ENCODE peak calls at places on chromosome 2, in five cellular contexts. F is dorsolateral prefrontal cortex, E is bronchial epithelial cell, D is tibial artery, Y is SK-N-SH. H is an unnamed sample.
A peak's percentile ranks its signal among the peaks of the same experiment; 100 is the strongest.

GRCh38 chr2:55010915-55011314 is 39.3 kb downstream of the RTN4 start:
- DNase-seq in F (no peak), E (peak; percentile 63), D (peak; percentile 69), Y (no peak), H (no peak)

GRCh38 chr2:209593930-209594329 is 170.1 kb downstream of the MAP2 start:
- DNase-seq in F (no peak), E (no peak), D (no peak), Y (no peak), H (no peak)

GRCh38 chr2:776517-776916 is 99.3 kb upstream of the TMEM18 start:
- DNase-seq in F (no peak), E (no peak), D (no peak), Y (no peak), H (no peak)

GRCh38 chr2:10405441-10405840 is 42.7 kb downstream of the ODC1 start:
- DNase-seq in F (no peak), E (peak; percentile 99), D (peak; percentile 97), Y (peak; percentile 84), H (no peak)

GRCh38 chr2:187684181-187684580 is 129.9 kb upstream of the TFPI start:
- DNase-seq in F (no peak), E (no peak), D (no peak), Y (no peak), H (no peak)

GRCh38 chr2:219106251-219106650 is 45.5 kb upstream of the IHH start:
- DNase-seq in F (no peak), E (no peak), D (no peak), Y (no peak), H (no peak)

GRCh38 chr2:237196866-237197618 is 111.4 kb downstream of the COPS8 start:
- DNase-seq in F (no peak), E (peak; percentile 67), D (no peak), Y (no peak), H (no peak)

GRCh38 chr2:55010149-55010591 is 40.1 kb downstream of the RTN4 start:
- DNase-seq in F (no peak), E (peak; percentile 81), D (peak; percentile 72), Y (no peak), H (no peak)

GRCh38 chr2:4533806-4534205 is 830.4 kb downstream of the DCDC2C start:
- DNase-seq in F (no peak), E (no peak), D (no peak), Y (no peak), H (no peak)

GRCh38 chr2:69166812-69167468 is 154.0 kb downstream of the ANTXR1 start:
- DNase-seq in F (no peak), E (no peak), D (no peak), Y (no peak), H (no peak)

GRCh38 chr2:43178602-43179542 is 47.5 kb downstream of the ZFP36L2 start:
- DNase-seq in F (no peak), E (peak; percentile 80), D (peak; percentile 93), Y (peak; percentile 59), H (peak; percentile 96)

GRCh38 chr2:143802871-143803650 is 673.8 kb downstream of the ARHGAP15 start:
- DNase-seq in F (no peak), E (no peak), D (no peak), Y (no peak), H (no peak)

GRCh38 chr2:237262838-237263771 is 150.9 kb downstream of the COL6A3 start:
- DNase-seq in F (no peak), E (peak; percentile 91), D (no peak), Y (no peak), H (no peak)

GRCh38 chr2:190561091-190561490 is 26.6 kb upstream of the NEMP2 start:
- DNase-seq in F (no peak), E (no peak), D (no peak), Y (no peak), H (no peak)

GRCh38 chr2:58427572-58428285 is 186.6 kb upstream of the FANCL start:
- DNase-seq in F (peak; percentile 70), E (no peak), D (no peak), Y (peak; percentile 51), H (peak; percentile 79)

GRCh38 chr2:33177627-33178026 is 230.9 kb downstream of the LTBP1 start:
- DNase-seq in F (no peak), E (no peak), D (no peak), Y (no peak), H (no peak)

GRCh38 chr2:95267458-95268207 is 6.6 kb upstream of the PROM2 start:
- DNase-seq in F (no peak), E (no peak), D (peak; percentile 35), Y (no peak), H (no peak)

GRCh38 chr2:84152471-84152870 is 306.6 kb downstream of the SUCLG1 start:
- DNase-seq in F (no peak), E (peak; percentile 44), D (no peak), Y (no peak), H (no peak)

GRCh38 chr2:71452565-71452964 is 796 bp upstream of the DYSF start:
- DNase-seq in F (no peak), E (peak; percentile 91), D (no peak), Y (no peak), H (peak; percentile 79)

GRCh38 chr2:182496596-182496995 is 69.8 kb upstream of the PDE1A start:
- DNase-seq in F (no peak), E (no peak), D (no peak), Y (no peak), H (no peak)

GRCh38 chr2:13605266-13605665 is 888.5 kb downstream of the TRIB2 start:
- DNase-seq in F (no peak), E (no peak), D (no peak), Y (no peak), H (no peak)

GRCh38 chr2:214987261-214987660 is 151.2 kb downstream of the ABCA12 start:
- DNase-seq in F (no peak), E (no peak), D (no peak), Y (no peak), H (no peak)

GRCh38 chr2:226030369-226031077 is 631.0 kb downstream of the NYAP2 start:
- DNase-seq in F (no peak), E (no peak), D (no peak), Y (peak; percentile 20), H (peak; percentile 52)
- H3K4me3 ChIP-seq in F (peak overlapping the region; percentile 72), E (peak overlapping the region; percentile 45), D (peak overlapping the region; percentile 48), Y (peak overlapping the region; percentile 72), H (peak overlapping the region; percentile 84)

GRCh38 chr2:119365436-119365835 is 1.2 kb downstream of the C2orf76 start:
- DNase-seq in F (no peak), E (no peak), D (no peak), Y (no peak), H (no peak)
- H3K27me3 ChIP-seq in F (no peaks in the 10 kb centered on the region), E (no peaks in the 10 kb centered on the region), D (no peaks in the 10 kb centered on the region), Y (no peaks in the 10 kb centered on the region), H (no peaks in the 10 kb centered on the region)

DNA sequence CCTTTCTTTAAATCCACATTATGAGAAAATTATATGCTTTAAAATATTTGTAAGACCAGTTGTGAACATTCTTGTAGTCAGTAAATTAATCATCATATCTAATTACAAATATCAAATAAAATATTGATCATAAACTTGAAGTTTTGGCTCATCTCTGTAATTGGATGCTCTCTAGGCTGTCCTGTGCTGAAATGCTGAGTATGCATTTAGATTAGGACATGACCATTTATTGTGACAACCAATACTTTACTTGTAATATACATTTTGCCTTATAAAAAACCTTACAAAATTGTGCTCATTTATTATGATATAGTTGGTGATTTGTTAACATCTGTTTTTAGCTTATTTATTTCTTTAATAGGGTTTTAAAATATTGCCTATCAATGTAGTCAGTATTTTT is 116.1 kb upstream of the DOCK10 start:
- DNase-seq in F (no peak), E (no peak), D (no peak), Y (no peak), H (no peak)
- H3K4me3 ChIP-seq in F (no peak overlapping the region), E (no peak overlapping the region), D (no peak overlapping the region), Y (no peak overlapping the region), H (no peak overlapping the region)

GRCh38 chr2:184419744-184420143 is 178.6 kb upstream of the ZNF804A start:
- DNase-seq in F (no peak), E (no peak), D (no peak), Y (no peak), H (no peak)
- H3K27me3 ChIP-seq in F (no peaks in the 10 kb centered on the region), E (no peaks in the 10 kb centered on the region), D (no peaks in the 10 kb centered on the region), Y (no peaks in the 10 kb centered on the region), H (no peaks in the 10 kb centered on the region)

GRCh38 chr2:74373189-74373588 is 6.9 kb downstream of the DCTN1 start:
- DNase-seq in F (no peak), E (no peak), D (no peak), Y (no peak), H (peak; percentile 64)

GRCh38 chr2:74375838-74376237 is 4.3 kb downstream of the DCTN1 start:
- DNase-seq in F (no peak), E (no peak), D (no peak), Y (no peak), H (no peak)

GRCh38 chr2:74372674-74373073 is 7.4 kb downstream of the DCTN1 start:
- DNase-seq in F (no peak), E (peak; percentile 50), D (no peak), Y (no peak), H (no peak)

GRCh38 chr2:74373985-74374384 is 6.1 kb downstream of the DCTN1 start:
- DNase-seq in F (no peak), E (no peak), D (no peak), Y (peak; percentile 55), H (peak; percentile 64)

GRCh38 chr2:74374509-74375205 is 5.5 kb downstream of the DCTN1 start:
- DNase-seq in F (peak; percentile 87), E (peak; percentile 79), D (peak; percentile 89), Y (peak; percentile 99), H (peak; percentile 94)
- H3K4me3 ChIP-seq in F (peak overlapping the region; percentile 77), E (no peak overlapping the region), D (peak overlapping the region; percentile 22), Y (peak overlapping the region; percentile 28), H (peak overlapping the region; percentile 77)

DNA sequence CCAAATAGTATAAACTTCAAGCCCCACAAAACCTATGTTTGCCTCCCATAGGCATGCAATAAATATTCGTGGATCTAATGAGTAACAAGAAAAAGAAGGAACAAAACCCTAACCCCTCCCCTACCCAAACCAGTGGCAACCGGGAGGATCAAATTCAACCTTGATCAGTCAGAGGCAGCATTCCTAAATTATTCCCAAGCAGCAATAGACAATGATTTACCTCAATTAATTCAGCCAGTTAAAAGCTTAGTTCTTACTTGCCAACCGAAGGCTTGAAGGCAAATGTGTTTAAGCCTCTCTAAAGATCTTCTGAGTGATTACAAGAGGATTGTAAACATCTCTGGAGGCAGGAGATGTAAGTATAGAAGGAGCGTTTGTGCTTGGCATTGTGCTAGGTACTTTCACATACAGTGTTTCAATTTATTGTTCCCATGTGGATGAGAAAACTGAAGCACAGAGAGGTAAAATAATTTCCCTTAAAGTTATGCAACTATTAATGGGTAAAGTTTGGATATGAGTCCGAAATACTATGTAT is 197.7 kb downstream of the MTX2 start:
- DNase-seq in F (no peak), E (no peak), D (no peak), Y (no peak), H (no peak)
- H3K27me3 ChIP-seq in F (no peaks in the 10 kb centered on the region), E (no peaks in the 10 kb centered on the region), D (no peaks in the 10 kb centered on the region), Y (no peaks in the 10 kb centered on the region), H (no peaks in the 10 kb centered on the region)